ENCODE peak calls at places on chromosome 16, in six cellular contexts. P, W, Z, K, M and O are unnamed samples. For H3K36me3 and H3K4me1, the result is how much of the 10 kb centered on the place peaks cover.

GRCh38 chr16:75550211-75550662 is 5.8 kb downstream of the TMEM231 start:
- DNase-seq in P (no peak), W (peak), Z (peak), K (peak), M (no peak), O (peak)

GRCh38 chr16:57039148-57039812 is 49.9 kb downstream of the NLRC5 start:
- DNase-seq in P (no peak), W (peak), Z (peak), K (no peak), M (no peak), O (no peak)

GRCh38 chr16:79328327-79329162 is 272.0 kb downstream of the MAF start:
- DNase-seq in P (no peak), W (no peak), Z (peak), K (no peak), M (no peak), O (no peak)

GRCh38 chr16:73912850-73913249 is 383.8 kb upstream of the PSMD7 start:
- DNase-seq in P (no peak), W (no peak), Z (no peak), K (no peak), M (no peak), O (no peak)

GRCh38 chr16:14263011-14263410 is 191.9 kb downstream of the MRTFB start:
- DNase-seq in P (no peak), W (no peak), Z (no peak), K (no peak), M (no peak), O (no peak)

GRCh38 chr16:57194512-57194911 is 8.4 kb downstream of the RSPRY1 start:
- DNase-seq in P (no peak), W (peak), Z (peak), K (peak), M (no peak), O (no peak)

GRCh38 chr16:35011-35775 is 18.2 kb downstream of the POLR3K start:
- DNase-seq in P (no peak), W (no peak), Z (no peak), K (no peak), M (no peak), O (no peak)

GRCh38 chr16:19285431-19285830 is at the start of gene CLEC19A:
- DNase-seq in P (no peak), W (no peak), Z (no peak), K (no peak), M (no peak), O (no peak)

GRCh38 chr16:54431041-54431996 is 144.7 kb upstream of the IRX3 start:
- DNase-seq in P (no peak), W (no peak), Z (peak), K (no peak), M (no peak), O (no peak)

GRCh38 chr16:67565470-67566100 is 3.3 kb downstream of the CTCF start:
- DNase-seq in P (no peak), W (no peak), Z (no peak), K (no peak), M (no peak), O (no peak)

GRCh38 chr16:53743149-53743566 is 39.2 kb downstream of the FTO start:
- DNase-seq in P (no peak), W (peak), Z (peak), K (peak), M (no peak), O (no peak)

GRCh38 chr16:55233464-55233863 is 90.5 kb upstream of the IRX6 start:
- DNase-seq in P (no peak), W (no peak), Z (no peak), K (no peak), M (no peak), O (no peak)

GRCh38 chr16:87436225-87437172 is 44.4 kb downstream of the MAP1LC3B start:
- DNase-seq in P (no peak), W (peak), Z (peak), K (peak), M (no peak), O (no peak)

GRCh38 chr16:16004314-16004749 is 54.9 kb downstream of the ABCC1 start:
- DNase-seq in P (no peak), W (peak), Z (peak), K (no peak), M (no peak), O (no peak)

GRCh38 chr16:12096828-12097522 is 120.4 kb downstream of the SNX29 start:
- DNase-seq in P (no peak), W (no peak), Z (no peak), K (no peak), M (no peak), O (no peak)

GRCh38 chr16:55540221-55540620 is 26.3 kb upstream of the CAPNS2 start:
- DNase-seq in P (no peak), W (no peak), Z (no peak), K (no peak), M (no peak), O (no peak)

GRCh38 chr16:35711958-35712357 is 2252.5 kb downstream of the TP53TG3F start:
- DNase-seq in P (no peak), W (no peak), Z (no peak), K (no peak), M (no peak), O (peak)

GRCh38 chr16:53434436-53435065 is at the start of gene RBL2:
- DNase-seq in P (peak), W (peak), Z (peak), K (peak), M (peak), O (peak)

GRCh38 chr16:15495898-15496297 is 61.5 kb downstream of the BMERB1 start:
- DNase-seq in P (no peak), W (no peak), Z (no peak), K (no peak), M (no peak), O (no peak)

GRCh38 chr16:88941051-88941932 is 35.7 kb downstream of the CBFA2T3 start:
- DNase-seq in P (peak), W (no peak), Z (peak), K (no peak), M (no peak), O (no peak)
- H3K4me3 ChIP-seq in P (peak), W (no peak), Z (no peak), K (no peak), M (peak), O (peak)

DNA sequence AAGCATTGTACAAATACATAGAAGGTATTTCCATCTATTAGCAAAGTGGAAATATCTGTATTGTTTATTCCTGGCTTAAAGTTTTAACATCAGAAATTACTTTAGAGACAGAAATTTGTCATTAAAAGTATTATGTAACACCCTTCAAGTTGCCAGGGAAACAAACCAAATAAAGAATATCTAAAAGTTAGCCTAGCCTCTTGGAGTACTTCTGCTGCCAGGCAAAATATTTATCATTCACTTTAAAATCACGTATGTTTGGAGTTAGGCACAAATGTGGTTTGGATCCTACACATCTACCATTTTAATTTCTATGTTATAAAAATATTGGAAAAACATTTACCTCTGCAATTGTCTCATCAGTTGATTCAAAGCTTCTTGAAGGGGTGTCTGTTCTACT is 14.7 kb downstream of the BRD7 start:
- DNase-seq in P (no peak), W (no peak), Z (peak), K (no peak), M (no peak), O (no peak)
- H3K36me3 ChIP-seq in P (half or more), W (under half), Z (under half), K (under half), M (under half), O (under half)

GRCh38 chr16:2156025-2156848 is 655 bp downstream of the TRAF7 start:
- DNase-seq in P (no peak), W (peak), Z (peak), K (peak), M (no peak), O (no peak)
- H3K4me1 ChIP-seq in P (half or more), W (under half), Z (under half), K (under half), M (under half), O (under half)

GRCh38 chr16:4769306-4769638 is 2.3 kb upstream of the ZNF500 start:
- DNase-seq in P (no peak), W (no peak), Z (no peak), K (no peak), M (no peak), O (no peak)
- H3K4me3 ChIP-seq in P (peak), W (no peak), Z (peak), K (no peak), M (peak), O (no peak)

DNA sequence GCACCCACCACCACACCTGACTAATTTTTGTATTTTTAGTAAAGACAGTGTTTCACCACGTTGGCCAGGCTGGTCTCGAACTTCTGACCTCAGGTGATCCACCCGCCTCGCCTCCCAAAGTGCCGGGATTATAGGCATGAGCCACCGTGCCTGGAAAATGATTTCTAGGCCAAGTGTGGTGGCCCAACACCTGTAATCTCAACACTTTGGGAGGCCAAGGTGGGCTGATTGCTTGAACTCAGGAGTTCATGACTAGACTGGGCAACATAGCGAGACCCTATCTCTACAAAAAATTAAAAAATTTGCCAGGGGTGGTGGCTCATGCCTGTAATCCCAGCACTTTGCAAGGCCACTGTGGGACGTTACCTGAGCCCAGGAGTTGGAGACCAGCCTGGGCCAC is 11.0 kb upstream of the BAIAP3 start:
- DNase-seq in P (no peak), W (no peak), Z (no peak), K (no peak), M (no peak), O (no peak)
- H3K36me3 ChIP-seq in P (half or more), W (half or more), Z (under half), K (under half), M (half or more), O (half or more)

GRCh38 chr16:17366299-17366961 is 104.3 kb downstream of the XYLT1 start:
- DNase-seq in P (no peak), W (no peak), Z (no peak), K (no peak), M (no peak), O (no peak)
- H3K4me1 ChIP-seq in P (under half), W (under half), Z (under half), K (under half), M (under half), O (under half)

GRCh38 chr16:1764971-1765370 is 6.4 kb downstream of the NME3 start:
- DNase-seq in P (no peak), W (no peak), Z (no peak), K (no peak), M (no peak), O (no peak)
- H3K4me3 ChIP-seq in P (no peak), W (no peak), Z (no peak), K (no peak), M (no peak), O (no peak)

GRCh38 chr16:30699615-30700099 is 686 bp downstream of the SRCAP start:
- DNase-seq in P (no peak), W (no peak), Z (no peak), K (peak), M (no peak), O (no peak)

GRCh38 chr16:30700971-30701370 is 2.0 kb downstream of the SRCAP start:
- DNase-seq in P (no peak), W (no peak), Z (no peak), K (no peak), M (no peak), O (no peak)

GRCh38 chr16:30698139-30698815 is 694 bp upstream of the SRCAP start:
- DNase-seq in P (peak), W (peak), Z (peak), K (peak), M (peak), O (peak)

GRCh38 chr16:30698816-30699614 is at the start of gene SRCAP:
- DNase-seq in P (peak), W (peak), Z (peak), K (peak), M (peak), O (peak)

GRCh38 chr16:30700491-30700890 is 1.5 kb downstream of the SRCAP start:
- DNase-seq in P (peak), W (peak), Z (peak), K (peak), M (no peak), O (no peak)
- H3K36me3 ChIP-seq in P (half or more), W (under half), Z (under half), K (under half), M (half or more), O (under half)